ENCODE peak calls at places on chromosome 15, in nine cellular contexts. O, D, C, M, H, A, Y, F and Q are unnamed samples.

GRCh38 chr15:66131200-66131599 is 122.3 kb downstream of the MEGF11 start:
- DNase-seq in C (no peak), H (no peak), A (no peak), F (no peak), Y (no peak), M (peak), D (no peak), O (no peak), Q (no peak)

GRCh38 chr15:66184492-66184891 is 69.1 kb downstream of the MEGF11 start:
- DNase-seq in Y (no peak), D (no peak), F (no peak), A (no peak), C (no peak), O (no peak), H (no peak), M (no peak), Q (no peak)

GRCh38 chr15:41501191-41501917 is 7.7 kb downstream of the ITPKA start:
- DNase-seq in O (no peak), F (peak), D (peak), Y (peak), H (peak), M (no peak), C (peak), A (no peak), Q (no peak)

GRCh38 chr15:25501828-25502446 is 63.1 kb upstream of the UBE3A start:
- DNase-seq in C (peak), O (no peak), D (peak), M (no peak), Y (no peak), A (no peak), H (no peak), F (peak), Q (no peak)

GRCh38 chr15:83372434-83372873 is 74.7 kb upstream of the SH3GL3 start:
- DNase-seq in H (no peak), Y (no peak), A (peak), M (no peak), O (no peak), F (no peak), D (peak), C (no peak), Q (no peak)

GRCh38 chr15:64249842-64250575 is 87.2 kb upstream of the PPIB start:
- DNase-seq in D (no peak), A (no peak), Y (no peak), M (no peak), H (no peak), O (no peak), C (no peak), F (no peak), Q (no peak)

GRCh38 chr15:44712108-44713005 is 1.0 kb downstream of the B2M start:
- DNase-seq in D (no peak), H (peak), O (peak), A (no peak), F (peak), M (peak), Y (no peak), C (peak), Q (peak)

GRCh38 chr15:74200394-74200793 is 2.2 kb downstream of the STRA6 start:
- DNase-seq in O (no peak), H (no peak), D (no peak), A (no peak), C (no peak), F (peak), Y (no peak), M (no peak), Q (no peak)

GRCh38 chr15:41949400-41950126 is 22.8 kb downstream of the EHD4 start:
- DNase-seq in D (peak), C (no peak), O (no peak), Y (no peak), A (no peak), H (no peak), M (no peak), F (no peak), Q (no peak)

GRCh38 chr15:94858449-94858848 is 627.1 kb downstream of the MCTP2 start:
- DNase-seq in H (no peak), A (no peak), D (no peak), F (no peak), M (no peak), O (no peak), C (no peak), Y (no peak), Q (no peak)

GRCh38 chr15:77027697-77028450 is 32.9 kb downstream of the PSTPIP1 start:
- DNase-seq in D (peak), O (no peak), M (no peak), F (peak), Y (peak), H (peak), A (peak), C (peak), Q (no peak)

GRCh38 chr15:26235148-26235769 is 372.1 kb upstream of the ATP10A start:
- DNase-seq in Y (peak), F (peak), A (no peak), O (peak), M (no peak), H (no peak), C (no peak), D (peak), Q (no peak)

GRCh38 chr15:66844041-66844746 is 142.2 kb downstream of the SMAD6 start:
- DNase-seq in H (no peak), M (no peak), D (no peak), Y (no peak), A (no peak), F (no peak), C (no peak), O (no peak), Q (no peak)

GRCh38 chr15:90046846-90047481 is 45.8 kb downstream of the ZNF710 start:
- DNase-seq in A (no peak), D (no peak), M (peak), C (peak), H (no peak), F (no peak), Y (no peak), O (no peak), Q (peak)

GRCh38 chr15:43826029-43826507 is 734 bp upstream of the WDR76 start:
- DNase-seq in C (no peak), D (no peak), F (no peak), Y (no peak), M (no peak), H (no peak), A (no peak), O (no peak), Q (no peak)

GRCh38 chr15:30923429-30923828 is 19.7 kb downstream of the FAN1 start:
- DNase-seq in C (no peak), F (no peak), O (no peak), A (peak), H (no peak), Y (peak), M (peak), D (peak), Q (no peak)

GRCh38 chr15:63190993-63191392 is 1.6 kb downstream of the RAB8B start:
- DNase-seq in M (no peak), Y (no peak), H (no peak), A (no peak), F (no peak), O (no peak), C (no peak), D (no peak), Q (no peak)

GRCh38 chr15:43912991-43913927 is 86.5 kb downstream of the WDR76 start:
- DNase-seq in F (no peak), C (no peak), H (no peak), M (no peak), Y (no peak), O (peak), D (no peak), A (peak), Q (no peak)

GRCh38 chr15:95444860-95445259 is 885.6 kb upstream of the NR2F2 start:
- DNase-seq in C (no peak), O (no peak), A (no peak), D (no peak), Y (no peak), M (no peak), H (no peak), F (no peak), Q (no peak)

GRCh38 chr15:37898385-37898784 is 36.1 kb upstream of the TMCO5A start:
- DNase-seq in D (no peak), C (no peak), F (no peak), H (no peak), Y (no peak), A (no peak), O (no peak), M (no peak), Q (no peak)

GRCh38 chr15:82315519-82316246 is 33.6 kb downstream of the GOLGA6L10 start:
- DNase-seq in M (no peak), C (no peak), H (no peak), F (no peak), D (no peak), O (no peak), Y (no peak), A (no peak), Q (no peak)

GRCh38 chr15:91508633-91509032 is 344.9 kb upstream of the SLCO3A1 start:
- DNase-seq in O (no peak), D (no peak), F (no peak), H (no peak), M (no peak), A (no peak), C (no peak), Y (no peak), Q (no peak)

GRCh38 chr15:52083603-52084002 is 29.0 kb downstream of the BCL2L10 start:
- DNase-seq in O (no peak), M (no peak), D (no peak), C (no peak), F (no peak), A (no peak), Y (no peak), H (no peak), Q (no peak)

GRCh38 chr15:75693501-75694240 is 19.0 kb downstream of the CSPG4 start:
- DNase-seq in O (no peak), Y (no peak), H (no peak), C (no peak), A (no peak), M (no peak), D (no peak), F (no peak), Q (peak)

GRCh38 chr15:82649226-82649999 is 2.2 kb upstream of the CPEB1 start:
- DNase-seq in Y (no peak), H (no peak), A (no peak), O (no peak), C (no peak), M (no peak), F (no peak), D (no peak), Q (no peak)

GRCh38 chr15:25863968-25864580 is 947 bp upstream of the ATP10A start:
- DNase-seq in H (no peak), F (no peak), C (no peak), M (no peak), Y (no peak), D (no peak), O (no peak), A (no peak), Q (no peak)

GRCh38 chr15:71103102-71103676 is 12.1 kb upstream of the THSD4 start:
- DNase-seq in A (no peak), H (no peak), D (peak), C (no peak), O (peak), M (peak), Y (no peak), F (no peak), Q (no peak)

GRCh38 chr15:43446344-43446743 is 46.6 kb downstream of the TP53BP1 start:
- DNase-seq in C (no peak), H (no peak), A (no peak), F (no peak), M (no peak), O (no peak), D (no peak), Y (no peak), Q (no peak)

GRCh38 chr15:57665187-57665586 is 41.3 kb upstream of the POLR2M start:
- DNase-seq in C (no peak), A (no peak), F (no peak), D (no peak), O (no peak), M (no peak), Y (no peak), H (no peak), Q (no peak)

GRCh38 chr15:69613182-69613581 is 160.6 kb downstream of the RPLP1 start:
- DNase-seq in M (no peak), Y (no peak), A (no peak), H (no peak), D (no peak), F (no peak), C (no peak), O (no peak), Q (no peak)

GRCh38 chr15:68548375-68548774 is 30.4 kb upstream of the CORO2B start:
- DNase-seq in D (no peak), A (no peak), Y (no peak), C (no peak), F (no peak), M (no peak), H (no peak), O (no peak), Q (no peak)

GRCh38 chr15:37933685-37934084 is 755 bp upstream of the TMCO5A start:
- DNase-seq in F (no peak), C (no peak), A (no peak), O (no peak), Y (no peak), H (no peak), M (no peak), D (no peak), Q (no peak)

GRCh38 chr15:67931861-67932260 is 92.0 kb upstream of the RNU6-1 start:
- DNase-seq in F (no peak), D (no peak), H (no peak), A (no peak), M (no peak), C (no peak), Y (no peak), O (peak), Q (no peak)

GRCh38 chr15:81744364-81744763 is 301.5 kb downstream of the MEX3B start:
- DNase-seq in F (no peak), D (no peak), A (no peak), O (no peak), C (no peak), Y (no peak), M (no peak), H (no peak), Q (no peak)

GRCh38 chr15:68129072-68129471 is 75.0 kb downstream of the PIAS1 start:
- DNase-seq in Y (no peak), C (no peak), D (no peak), F (no peak), A (no peak), O (no peak), M (no peak), H (no peak), Q (no peak)

GRCh38 chr15:56244237-56244810 is 645 bp upstream of the RFX7 start:
- DNase-seq in O (peak), C (no peak), F (peak), H (peak), M (peak), Y (peak), D (peak), A (peak), Q (peak)

GRCh38 chr15:51114437-51115119 is 19.9 kb upstream of the TNFAIP8L3 start:
- DNase-seq in F (no peak), M (no peak), O (no peak), H (no peak), A (no peak), C (no peak), Y (no peak), D (no peak), Q (no peak)

GRCh38 chr15:80508783-80509182 is 104.6 kb downstream of the ARNT2 start:
- DNase-seq in A (no peak), C (no peak), F (no peak), M (no peak), D (no peak), O (no peak), Y (no peak), H (no peak), Q (no peak)

GRCh38 chr15:80509800-80510199 is 105.6 kb downstream of the ARNT2 start:
- DNase-seq in Y (no peak), D (no peak), C (no peak), M (no peak), F (no peak), H (no peak), A (no peak), O (no peak), Q (no peak)

GRCh38 chr15:80517290-80517689 is 113.1 kb downstream of the ARNT2 start:
- DNase-seq in Y (no peak), M (no peak), D (no peak), O (no peak), H (no peak), A (no peak), C (no peak), F (no peak), Q (no peak)

GRCh38 chr15:80514071-80514780 is 110.0 kb downstream of the ARNT2 start:
- DNase-seq in M (no peak), A (no peak), C (no peak), H (no peak), D (no peak), F (no peak), Y (no peak), O (no peak), Q (no peak)

DNA sequence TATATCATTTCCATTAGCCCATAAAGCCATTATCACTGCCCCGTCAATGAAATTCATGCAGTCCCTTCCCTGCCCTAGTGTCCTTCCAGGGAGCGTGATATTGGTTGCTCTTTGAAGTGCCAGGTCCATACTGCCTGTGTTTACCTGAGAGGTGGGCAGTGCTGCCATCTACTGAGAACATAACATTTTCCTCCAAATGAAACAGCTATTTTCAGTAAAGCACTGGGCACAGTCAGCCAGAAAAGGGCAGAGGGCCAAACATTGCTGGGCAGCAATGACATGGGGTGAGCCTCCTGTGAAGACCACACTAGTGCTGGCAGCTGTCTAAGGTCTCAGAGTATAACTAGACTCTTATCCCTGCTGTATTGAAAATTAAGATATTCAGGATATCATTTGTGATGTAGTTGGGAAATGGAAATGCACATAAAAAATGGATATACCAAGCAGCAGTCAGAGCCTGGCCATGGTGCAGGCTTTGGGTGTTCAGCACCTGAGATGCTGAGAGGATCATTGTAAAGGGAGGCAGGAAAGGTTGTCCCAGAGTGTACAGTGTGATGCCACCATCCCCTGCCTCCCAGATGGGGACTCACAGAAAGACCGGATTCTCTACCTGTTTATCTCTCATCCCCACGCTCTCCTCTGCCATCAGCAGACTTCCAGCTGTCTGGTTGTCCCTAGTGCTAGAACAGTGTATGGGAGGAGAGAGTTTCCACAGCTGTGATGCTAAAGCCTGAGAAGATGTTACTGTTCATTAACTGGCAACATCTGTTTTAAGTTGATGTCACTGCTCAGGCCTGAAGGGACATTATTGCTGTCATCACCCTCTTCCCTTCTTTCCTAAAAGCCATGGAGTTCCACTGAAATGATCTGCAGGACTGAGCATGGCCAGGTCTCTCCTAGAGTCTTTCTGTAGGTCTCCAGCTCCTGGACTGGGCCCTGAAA is 108.8 kb downstream of the ARNT2 start:
- DNase-seq in D (no peak), C (no peak), A (no peak), O (no peak), Y (no peak), M (no peak), H (no peak), F (peak), Q (no peak)
- TF ChIP-seq CTCF in D (peak), C (no peak), A (peak), O (no peak), Y (no peak), M (no peak), H (no peak), F (peak), Q (no peak)

GRCh38 chr15:60134609-60135008 is 130.5 kb downstream of the FOXB1 start:
- DNase-seq in H (peak), F (peak), D (no peak), C (no peak), A (no peak), Y (no peak), M (no peak), O (no peak), Q (no peak)
- TF ChIP-seq CTCF in H (peak), F (peak), D (peak), C (peak), A (no peak), Y (no peak), M (no peak), O (no peak), Q (no peak)

GRCh38 chr15:40040293-40040635 is 1.3 kb upstream of the SRP14 start:
- DNase-seq in Y (no peak), M (no peak), A (no peak), F (no peak), O (no peak), H (no peak), D (no peak), C (no peak), Q (no peak)

GRCh38 chr15:40040770-40041169 is 1.8 kb upstream of the SRP14 start:
- DNase-seq in H (no peak), F (no peak), A (no peak), D (no peak), M (no peak), O (no peak), C (no peak), Y (no peak), Q (no peak)

GRCh38 chr15:40038267-40038653 is 721 bp downstream of the SRP14 start:
- DNase-seq in C (no peak), A (no peak), F (peak), M (no peak), O (no peak), H (no peak), D (no peak), Y (no peak), Q (no peak)

GRCh38 chr15:40042791-40043320 is 3.9 kb upstream of the SRP14 start:
- DNase-seq in M (no peak), F (no peak), H (no peak), A (no peak), D (no peak), O (peak), Y (no peak), C (no peak), Q (no peak)

DNA sequence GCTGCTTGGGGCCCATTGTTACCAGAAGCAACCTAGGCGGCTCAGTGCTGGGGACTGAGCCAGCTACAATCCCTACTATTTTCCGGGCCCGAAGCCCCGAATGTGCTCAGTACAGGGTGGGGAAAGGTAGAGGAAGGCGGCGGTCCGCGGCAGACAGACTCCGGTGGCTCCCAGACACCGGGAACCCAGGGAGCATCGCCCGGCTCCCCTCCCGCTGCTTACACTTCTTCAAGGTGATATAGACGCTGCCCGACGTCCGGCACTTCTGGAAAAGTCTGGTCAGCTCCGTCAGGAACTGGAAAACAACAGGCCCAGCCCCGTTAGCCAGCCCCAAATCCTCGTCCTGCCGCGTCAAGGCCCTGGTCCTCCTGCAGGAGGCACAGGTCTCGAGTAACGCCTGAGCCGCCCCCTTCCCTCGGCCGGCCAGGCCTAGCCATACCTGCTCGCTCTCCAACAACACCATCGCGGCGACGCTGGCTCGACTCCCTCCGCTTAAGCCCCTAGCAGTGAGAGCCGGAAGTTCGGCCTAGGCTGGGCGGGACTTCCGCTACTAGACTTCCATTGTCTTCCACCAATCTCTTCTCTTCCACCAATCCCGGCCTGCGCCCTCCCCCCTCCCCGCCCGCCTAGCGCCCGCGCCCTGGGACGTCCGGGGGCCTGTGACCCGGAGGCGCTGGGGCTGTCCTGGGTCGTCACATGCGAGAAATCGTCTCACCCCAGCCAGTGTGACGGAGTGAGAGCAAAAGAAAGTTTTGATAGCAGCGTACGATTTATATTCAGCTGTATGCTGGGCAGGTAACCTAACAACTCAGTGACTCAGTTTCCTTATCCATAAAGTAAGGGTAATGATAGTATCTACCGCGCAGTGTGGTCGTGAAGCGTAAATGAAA is at the start of gene SRP14:
- DNase-seq in F (peak), M (peak), A (peak), C (peak), Y (peak), D (peak), O (peak), H (peak), Q (peak)
- TF ChIP-seq CTCF in F (no peak), M (no peak), A (no peak), C (peak), Y (peak), D (peak), O (no peak), H (no peak), Q (no peak)

GRCh38 chr15:46309914-46310313 is 675.1 kb downstream of the SQOR start:
- DNase-seq in D (peak), O (no peak), A (no peak), F (no peak), H (no peak), C (no peak), Y (no peak), M (no peak), Q (no peak)

GRCh38 chr15:46304320-46304719 is 669.5 kb downstream of the SQOR start:
- DNase-seq in C (no peak), F (peak), H (no peak), O (no peak), M (no peak), A (no peak), Y (peak), D (peak), Q (no peak)
- TF ChIP-seq CTCF in C (peak), F (peak), H (no peak), O (no peak), M (no peak), A (no peak), Y (peak), D (peak), Q (no peak)